ENCODE peak calls at places on chromosomes 16 and 17, in eight cellular contexts. One of them, this sample, is unnamed.
A peak's percentile ranks its signal among the peaks of the same experiment; 100 is the strongest.

GRCh38 chr17:34012709-34013375 is 242.2 kb upstream of the CCL2 start:
- DNase-seq in esophagus squamous epithelium: no peak
- DNase-seq in upper lobe of left lung: no peak
- DNase-seq in suprapubic skin: no peak
- DNase-seq in NB4: no peak
- DNase-seq in heart left ventricle: no peak
- DNase-seq in HepG2: no peak
- DNase-seq in adrenal gland: no peak
- DNase-seq in this sample: no peak

GRCh38 chr16:29007865-29008593 is 23.2 kb downstream of the LAT start:
- DNase-seq in esophagus squamous epithelium: no peak
- DNase-seq in upper lobe of left lung: no peak
- DNase-seq in suprapubic skin: no peak
- DNase-seq in NB4: peak; percentile 65
- DNase-seq in heart left ventricle: no peak
- DNase-seq in HepG2: no peak
- DNase-seq in adrenal gland: no peak
- DNase-seq in this sample: peak; percentile 37

GRCh38 chr17:6857904-6858303 is 26.4 kb upstream of the TEKT1 start:
- DNase-seq in esophagus squamous epithelium: no peak
- DNase-seq in upper lobe of left lung: no peak
- DNase-seq in suprapubic skin: no peak
- DNase-seq in NB4: no peak
- DNase-seq in heart left ventricle: no peak
- DNase-seq in HepG2: no peak
- DNase-seq in adrenal gland: no peak
- DNase-seq in this sample: no peak

GRCh38 chr17:52297230-52298010 is 138.9 kb upstream of the CA10 start:
- DNase-seq in esophagus squamous epithelium: no peak
- DNase-seq in upper lobe of left lung: no peak
- DNase-seq in suprapubic skin: no peak
- DNase-seq in NB4: peak; percentile 53
- DNase-seq in heart left ventricle: no peak
- DNase-seq in HepG2: peak; percentile 5
- DNase-seq in adrenal gland: no peak
- DNase-seq in this sample: no peak

GRCh38 chr17:47004906-47005305 is 25.9 kb upstream of the RPRML start:
- DNase-seq in esophagus squamous epithelium: no peak
- DNase-seq in upper lobe of left lung: no peak
- DNase-seq in suprapubic skin: no peak
- DNase-seq in NB4: no peak
- DNase-seq in heart left ventricle: no peak
- DNase-seq in HepG2: no peak
- DNase-seq in adrenal gland: no peak
- DNase-seq in this sample: no peak

GRCh38 chr17:1532836-1533602 is 16.6 kb upstream of the INPP5K start:
- DNase-seq in esophagus squamous epithelium: no peak
- DNase-seq in upper lobe of left lung: no peak
- DNase-seq in suprapubic skin: no peak
- DNase-seq in NB4: peak; percentile 65
- DNase-seq in heart left ventricle: no peak
- DNase-seq in HepG2: no peak
- DNase-seq in adrenal gland: no peak
- DNase-seq in this sample: peak; percentile 32

GRCh38 chr16:1678500-1679098 is 520 bp downstream of the JPT2 start:
- DNase-seq in esophagus squamous epithelium: no peak
- DNase-seq in upper lobe of left lung: no peak
- DNase-seq in suprapubic skin: no peak
- DNase-seq in NB4: peak; percentile 36
- DNase-seq in heart left ventricle: peak; percentile 39
- DNase-seq in HepG2: peak; percentile 12
- DNase-seq in adrenal gland: peak; percentile 46
- DNase-seq in this sample: peak; percentile 67

GRCh38 chr17:28482551-28483199 is 9.2 kb downstream of the SLC13A2 start:
- DNase-seq in esophagus squamous epithelium: no peak
- DNase-seq in upper lobe of left lung: no peak
- DNase-seq in suprapubic skin: no peak
- DNase-seq in NB4: no peak
- DNase-seq in heart left ventricle: no peak
- DNase-seq in HepG2: no peak
- DNase-seq in adrenal gland: no peak
- DNase-seq in this sample: no peak

GRCh38 chr17:43758497-43759174 is at the start of gene SOST:
- DNase-seq in esophagus squamous epithelium: no peak
- DNase-seq in upper lobe of left lung: no peak
- DNase-seq in suprapubic skin: peak; percentile 62
- DNase-seq in NB4: peak; percentile 50
- DNase-seq in heart left ventricle: no peak
- DNase-seq in HepG2: no peak
- DNase-seq in adrenal gland: no peak
- DNase-seq in this sample: no peak

GRCh38 chr17:58531661-58532554 is 17.5 kb upstream of the MTMR4 start:
- DNase-seq in esophagus squamous epithelium: no peak
- DNase-seq in upper lobe of left lung: peak; percentile 95
- DNase-seq in suprapubic skin: no peak
- DNase-seq in NB4: peak; percentile 56
- DNase-seq in heart left ventricle: peak; percentile 77
- DNase-seq in HepG2: no peak
- DNase-seq in adrenal gland: peak; percentile 78
- DNase-seq in this sample: peak; percentile 66

GRCh38 chr16:51427081-51427480 is 276.0 kb upstream of the SALL1 start:
- DNase-seq in esophagus squamous epithelium: no peak
- DNase-seq in upper lobe of left lung: no peak
- DNase-seq in suprapubic skin: no peak
- DNase-seq in NB4: no peak
- DNase-seq in heart left ventricle: no peak
- DNase-seq in HepG2: no peak
- DNase-seq in adrenal gland: no peak
- DNase-seq in this sample: no peak

GRCh38 chr17:36019423-36019822 is 1.7 kb upstream of the CCL23 start:
- DNase-seq in esophagus squamous epithelium: no peak
- DNase-seq in upper lobe of left lung: no peak
- DNase-seq in suprapubic skin: no peak
- DNase-seq in NB4: no peak
- DNase-seq in heart left ventricle: no peak
- DNase-seq in HepG2: no peak
- DNase-seq in adrenal gland: no peak
- DNase-seq in this sample: no peak

GRCh38 chr17:38747385-38748328 is 479 bp downstream of the PCGF2 start:
- DNase-seq in esophagus squamous epithelium: no peak
- DNase-seq in upper lobe of left lung: peak; percentile 92
- DNase-seq in suprapubic skin: no peak
- DNase-seq in NB4: no peak
- DNase-seq in heart left ventricle: peak; percentile 74
- DNase-seq in HepG2: no peak
- DNase-seq in adrenal gland: peak; percentile 68
- DNase-seq in this sample: no peak

GRCh38 chr17:48578616-48579560 is 738 bp upstream of the HOXB4 start:
- DNase-seq in esophagus squamous epithelium: no peak
- DNase-seq in upper lobe of left lung: no peak
- DNase-seq in suprapubic skin: no peak
- DNase-seq in NB4: no peak
- DNase-seq in heart left ventricle: no peak
- DNase-seq in HepG2: no peak
- DNase-seq in adrenal gland: no peak
- DNase-seq in this sample: no peak

GRCh38 chr17:12664894-12665262 is 812 bp upstream of the MYOCD start:
- DNase-seq in esophagus squamous epithelium: no peak
- DNase-seq in upper lobe of left lung: no peak
- DNase-seq in suprapubic skin: no peak
- DNase-seq in NB4: no peak
- DNase-seq in heart left ventricle: no peak
- DNase-seq in HepG2: no peak
- DNase-seq in adrenal gland: no peak
- DNase-seq in this sample: no peak

GRCh38 chr16:49000594-49000993 is 281.0 kb downstream of the CBLN1 start:
- DNase-seq in esophagus squamous epithelium: no peak
- DNase-seq in upper lobe of left lung: no peak
- DNase-seq in suprapubic skin: no peak
- DNase-seq in NB4: no peak
- DNase-seq in heart left ventricle: no peak
- DNase-seq in HepG2: no peak
- DNase-seq in adrenal gland: no peak
- DNase-seq in this sample: peak; percentile 23

GRCh38 chr16:59684911-59685310 is 950.8 kb upstream of the GOT2 start:
- DNase-seq in esophagus squamous epithelium: no peak
- DNase-seq in upper lobe of left lung: no peak
- DNase-seq in suprapubic skin: no peak
- DNase-seq in NB4: no peak
- DNase-seq in heart left ventricle: no peak
- DNase-seq in HepG2: no peak
- DNase-seq in adrenal gland: no peak
- DNase-seq in this sample: no peak

GRCh38 chr17:47952181-47953021 is 5.3 kb downstream of the PRR15L start:
- DNase-seq in esophagus squamous epithelium: no peak
- DNase-seq in upper lobe of left lung: no peak
- DNase-seq in suprapubic skin: no peak
- DNase-seq in NB4: no peak
- DNase-seq in heart left ventricle: no peak
- DNase-seq in HepG2: peak; percentile 67
- DNase-seq in adrenal gland: no peak
- DNase-seq in this sample: no peak

GRCh38 chr16:70258946-70259345 is 7.2 kb upstream of the EXOSC6 start:
- DNase-seq in esophagus squamous epithelium: no peak
- DNase-seq in upper lobe of left lung: no peak
- DNase-seq in suprapubic skin: no peak
- DNase-seq in NB4: no peak
- DNase-seq in heart left ventricle: no peak
- DNase-seq in HepG2: no peak
- DNase-seq in adrenal gland: no peak
- DNase-seq in this sample: no peak

GRCh38 chr16:77788196-77789084 is at the start of gene VAT1L:
- DNase-seq in esophagus squamous epithelium: no peak
- DNase-seq in upper lobe of left lung: peak; percentile 86
- DNase-seq in suprapubic skin: no peak
- DNase-seq in NB4: peak; percentile 69
- DNase-seq in heart left ventricle: peak; percentile 32
- DNase-seq in HepG2: no peak
- DNase-seq in adrenal gland: peak; percentile 53
- DNase-seq in this sample: peak; percentile 82

GRCh38 chr17:27494192-27495091 is 38.2 kb downstream of the KSR1 start:
- DNase-seq in esophagus squamous epithelium: no peak
- DNase-seq in upper lobe of left lung: peak; percentile 80
- DNase-seq in suprapubic skin: peak; percentile 95
- DNase-seq in NB4: no peak
- DNase-seq in heart left ventricle: peak; percentile 47
- DNase-seq in HepG2: peak; percentile 84
- DNase-seq in adrenal gland: peak; percentile 68
- DNase-seq in this sample: no peak

GRCh38 chr16:14489460-14489859 is 140.6 kb downstream of the PARN start:
- DNase-seq in esophagus squamous epithelium: no peak
- DNase-seq in upper lobe of left lung: no peak
- DNase-seq in suprapubic skin: no peak
- DNase-seq in NB4: peak; percentile 44
- DNase-seq in heart left ventricle: no peak
- DNase-seq in HepG2: peak; percentile 57
- DNase-seq in adrenal gland: no peak
- DNase-seq in this sample: no peak

GRCh38 chr16:30893082-30893743 is 664 bp downstream of the BCL7C start:
- DNase-seq in esophagus squamous epithelium: no peak
- DNase-seq in upper lobe of left lung: peak; percentile 80
- DNase-seq in suprapubic skin: no peak
- DNase-seq in NB4: peak; percentile 33
- DNase-seq in heart left ventricle: no peak
- DNase-seq in HepG2: no peak
- DNase-seq in adrenal gland: peak; percentile 37
- DNase-seq in this sample: no peak
- H3K4me3 ChIP-seq in esophagus squamous epithelium: peak overlapping the region; percentile 94
- H3K4me3 ChIP-seq in upper lobe of left lung: peak overlapping the region; percentile 48
- H3K4me3 ChIP-seq in suprapubic skin: peak overlapping the region; percentile 79
- H3K4me3 ChIP-seq in NB4: peak overlapping the region; percentile 73
- H3K4me3 ChIP-seq in heart left ventricle: peak overlapping the region; percentile 92
- H3K4me3 ChIP-seq in HepG2: peak overlapping the region; percentile 84
- H3K4me3 ChIP-seq in adrenal gland: no peak overlapping the region
- H3K4me3 ChIP-seq in this sample: peak overlapping the region; percentile 71

DNA sequence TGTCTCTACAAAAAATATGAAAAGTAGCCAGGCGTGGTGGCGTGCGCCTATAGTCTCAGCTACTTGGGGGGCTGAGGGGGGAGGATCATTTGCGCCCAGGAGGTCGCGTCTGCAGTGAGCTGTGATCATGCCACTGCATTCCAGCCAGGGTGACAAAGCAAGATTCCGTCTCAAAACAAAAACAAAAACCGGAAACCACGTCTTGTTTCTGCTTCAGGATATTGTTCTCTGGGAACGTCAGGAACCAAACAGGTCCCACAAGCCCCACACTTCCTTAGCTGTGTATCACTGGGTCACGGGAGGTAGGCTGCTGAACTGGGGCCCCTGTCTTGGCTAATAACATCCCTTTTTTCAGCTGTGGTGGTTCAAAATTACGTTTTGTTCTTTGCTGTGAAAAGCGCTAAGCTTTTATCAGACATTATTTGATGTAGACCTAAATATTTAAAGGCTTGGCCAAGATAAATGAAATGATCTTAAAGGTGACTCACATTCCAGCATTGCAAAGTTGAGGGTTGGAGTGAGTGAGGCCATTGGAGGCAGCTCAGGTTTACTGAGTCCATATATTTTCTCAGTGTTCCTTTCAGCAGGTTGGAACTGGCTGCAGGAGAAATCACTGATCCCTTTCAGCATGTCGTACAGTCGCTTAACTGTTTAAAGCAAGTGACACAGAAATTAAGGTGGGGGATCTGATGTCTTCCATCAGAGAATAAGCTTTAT is 16.4 kb upstream of the SEC14L1 start:
- DNase-seq in esophagus squamous epithelium: no peak
- DNase-seq in upper lobe of left lung: no peak
- DNase-seq in suprapubic skin: no peak
- DNase-seq in NB4: no peak
- DNase-seq in heart left ventricle: peak; percentile 65
- DNase-seq in HepG2: no peak
- DNase-seq in adrenal gland: no peak
- DNase-seq in this sample: no peak
- TF ChIP-seq POLR2A in esophagus squamous epithelium: no peak
- TF ChIP-seq POLR2A in upper lobe of left lung: no peak
- TF ChIP-seq POLR2A in suprapubic skin: no peak
- TF ChIP-seq POLR2A in NB4: no peak
- TF ChIP-seq POLR2A in heart left ventricle: no peak
- TF ChIP-seq POLR2A in HepG2: no peak
- TF ChIP-seq POLR2A in adrenal gland: no peak
- TF ChIP-seq POLR2A in this sample: no peak

GRCh38 chr17:37446027-37446426 is 39.3 kb downstream of the TADA2A start:
- DNase-seq in esophagus squamous epithelium: no peak
- DNase-seq in upper lobe of left lung: no peak
- DNase-seq in suprapubic skin: no peak
- DNase-seq in NB4: no peak
- DNase-seq in heart left ventricle: no peak
- DNase-seq in HepG2: no peak
- DNase-seq in adrenal gland: no peak
- DNase-seq in this sample: no peak
- H3K4me3 ChIP-seq in esophagus squamous epithelium: no peak overlapping the region
- H3K4me3 ChIP-seq in upper lobe of left lung: no peak overlapping the region
- H3K4me3 ChIP-seq in suprapubic skin: no peak overlapping the region
- H3K4me3 ChIP-seq in NB4: no peak overlapping the region
- H3K4me3 ChIP-seq in heart left ventricle: no peak overlapping the region
- H3K4me3 ChIP-seq in HepG2: no peak overlapping the region
- H3K4me3 ChIP-seq in adrenal gland: no peak overlapping the region
- H3K4me3 ChIP-seq in this sample: no peak overlapping the region

DNA sequence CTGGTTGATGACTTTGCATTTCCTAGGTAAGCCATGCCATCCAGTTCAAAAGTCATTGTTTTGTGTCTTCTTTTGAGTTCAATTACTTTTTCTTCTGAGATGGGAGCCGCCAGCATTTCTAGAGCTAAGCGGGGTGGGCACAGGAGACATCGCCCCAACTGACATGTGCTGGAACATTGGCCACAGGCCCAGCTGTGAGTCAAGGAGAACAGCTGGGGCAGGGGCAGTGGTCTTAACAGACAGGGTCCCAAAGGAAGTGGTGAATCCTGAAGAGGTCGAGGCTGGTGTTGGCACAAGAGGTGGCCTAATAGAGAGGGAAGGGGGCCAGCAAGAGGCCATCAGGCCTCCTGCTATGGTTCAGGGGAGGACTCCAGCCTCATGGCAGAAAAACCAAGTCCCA is 17.1 kb downstream of the RAB11FIP4 start:
- DNase-seq in esophagus squamous epithelium: no peak
- DNase-seq in upper lobe of left lung: no peak
- DNase-seq in suprapubic skin: no peak
- DNase-seq in NB4: no peak
- DNase-seq in heart left ventricle: no peak
- DNase-seq in HepG2: no peak
- DNase-seq in adrenal gland: no peak
- DNase-seq in this sample: no peak
- TF ChIP-seq POLR2A in esophagus squamous epithelium: no peak
- TF ChIP-seq POLR2A in upper lobe of left lung: no peak
- TF ChIP-seq POLR2A in suprapubic skin: no peak
- TF ChIP-seq POLR2A in NB4: no peak
- TF ChIP-seq POLR2A in heart left ventricle: no peak
- TF ChIP-seq POLR2A in HepG2: no peak
- TF ChIP-seq POLR2A in adrenal gland: no peak
- TF ChIP-seq POLR2A in this sample: no peak